ENCODE peak calls at places on chromosomes 13 and 19, in nine cellular contexts. R, Q, F, T, Z, D, W, C and O are unnamed samples.

GRCh38 chr19:55082023-55082851 is 6.6 kb downstream of the EPS8L1 start:
- DNase-seq in R (peak), Q (no peak), F (no peak), T (no peak), Z (peak), D (no peak), W (peak), C (no peak), O (no peak)

GRCh38 chr13:59538512-59538911 is 625.2 kb downstream of the DIAPH3 start:
- DNase-seq in R (no peak), Q (no peak), F (no peak), T (no peak), Z (no peak), D (no peak), W (no peak), C (no peak), O (no peak)

GRCh38 chr19:34224996-34225658 is 29.2 kb upstream of the GARRE1 start:
- DNase-seq in R (no peak), Q (no peak), F (no peak), T (no peak), Z (peak), D (no peak), W (no peak), C (no peak), O (no peak)

GRCh38 chr13:112270951-112271350 is 105.2 kb upstream of the SPACA7 start:
- DNase-seq in R (no peak), Q (no peak), F (no peak), T (no peak), Z (no peak), D (no peak), W (no peak), C (no peak), O (no peak)

GRCh38 chr13:107866007-107866665 is 349.2 kb downstream of the LIG4 start:
- DNase-seq in R (peak), Q (no peak), F (no peak), T (peak), Z (no peak), D (no peak), W (peak), C (no peak), O (peak)

GRCh38 chr13:33108620-33109019 is 92.4 kb downstream of the KL start:
- DNase-seq in R (no peak), Q (no peak), F (no peak), T (no peak), Z (peak), D (no peak), W (no peak), C (no peak), O (no peak)

GRCh38 chr19:46216612-46217011 is 12.9 kb upstream of the IGFL1 start:
- DNase-seq in R (no peak), Q (no peak), F (no peak), T (no peak), Z (no peak), D (no peak), W (no peak), C (no peak), O (no peak)

GRCh38 chr19:6402058-6402457 is 9.1 kb upstream of the GTF2F1 start:
- DNase-seq in R (no peak), Q (no peak), F (no peak), T (no peak), Z (no peak), D (no peak), W (no peak), C (no peak), O (no peak)

GRCh38 chr19:4571305-4571917 is 11.9 kb upstream of the SEMA6B start:
- DNase-seq in R (no peak), Q (no peak), F (no peak), T (no peak), Z (no peak), D (no peak), W (no peak), C (no peak), O (no peak)

GRCh38 chr19:38910488-38910887 is 1.5 kb downstream of the CCER2 start:
- DNase-seq in R (no peak), Q (no peak), F (no peak), T (no peak), Z (no peak), D (no peak), W (peak), C (no peak), O (no peak)

GRCh38 chr13:66689037-66689619 is 541.0 kb downstream of the PCDH9 start:
- DNase-seq in R (no peak), Q (no peak), F (no peak), T (peak), Z (peak), D (no peak), W (no peak), C (no peak), O (no peak)

GRCh38 chr19:42052241-42052863 is 17.7 kb downstream of the GRIK5 start:
- DNase-seq in R (no peak), Q (peak), F (no peak), T (peak), Z (no peak), D (no peak), W (no peak), C (no peak), O (no peak)

GRCh38 chr19:22602631-22603272 is 31.4 kb upstream of the ZNF492 start:
- DNase-seq in R (no peak), Q (no peak), F (no peak), T (no peak), Z (no peak), D (no peak), W (peak), C (peak), O (no peak)

GRCh38 chr13:77397636-77398035 is 70.7 kb upstream of the MYCBP2 start:
- DNase-seq in R (no peak), Q (no peak), F (no peak), T (no peak), Z (peak), D (no peak), W (no peak), C (no peak), O (no peak)

GRCh38 chr19:17937371-17937900 is 4.6 kb downstream of the CCDC124 start:
- DNase-seq in R (no peak), Q (no peak), F (no peak), T (no peak), Z (no peak), D (no peak), W (no peak), C (no peak), O (no peak)

GRCh38 chr19:19691683-19692082 is 23.0 kb downstream of the ZNF101 start:
- DNase-seq in R (no peak), Q (no peak), F (no peak), T (no peak), Z (no peak), D (no peak), W (no peak), C (no peak), O (no peak)

GRCh38 chr19:27890206-27890605 is 1322.7 kb downstream of the UQCRFS1 start:
- DNase-seq in R (no peak), Q (no peak), F (no peak), T (no peak), Z (no peak), D (no peak), W (no peak), C (no peak), O (no peak)

GRCh38 chr13:28267495-28267894 is 129.2 kb downstream of the PAN3 start:
- DNase-seq in R (peak), Q (no peak), F (no peak), T (no peak), Z (no peak), D (no peak), W (no peak), C (no peak), O (no peak)

GRCh38 chr19:49150106-49150943 is 4.9 kb downstream of the HRC start:
- DNase-seq in R (peak), Q (peak), F (no peak), T (peak), Z (peak), D (no peak), W (peak), C (peak), O (peak)

GRCh38 chr19:16883518-16883917 is 5.3 kb upstream of the F2RL3 start:
- DNase-seq in R (no peak), Q (no peak), F (no peak), T (no peak), Z (no peak), D (no peak), W (no peak), C (no peak), O (no peak)

GRCh38 chr13:97478247-97478646 is 44.3 kb downstream of the RAP2A start:
- DNase-seq in R (no peak), Q (no peak), F (no peak), T (no peak), Z (no peak), D (no peak), W (no peak), C (no peak), O (no peak)

GRCh38 chr19:50384685-50385535 is 763 bp downstream of the POLD1 start:
- DNase-seq in R (no peak), Q (no peak), F (no peak), T (no peak), Z (peak), D (no peak), W (no peak), C (no peak), O (no peak)

GRCh38 chr13:67568205-67568604 is 338.1 kb upstream of the PCDH9 start:
- DNase-seq in R (no peak), Q (no peak), F (no peak), T (no peak), Z (no peak), D (no peak), W (no peak), C (no peak), O (no peak)

GRCh38 chr13:76383671-76384461 is 502.3 kb downstream of the KCTD12 start:
- DNase-seq in R (no peak), Q (no peak), F (no peak), T (no peak), Z (peak), D (no peak), W (no peak), C (peak), O (no peak)

GRCh38 chr19:41323430-41324125 is 13.6 kb downstream of the CCDC97 start:
- DNase-seq in R (no peak), Q (no peak), F (no peak), T (no peak), Z (peak), D (no peak), W (peak), C (peak), O (no peak)

GRCh38 chr13:108346376-108346775 is 76.9 kb downstream of the TNFSF13B start:
- DNase-seq in R (no peak), Q (no peak), F (no peak), T (no peak), Z (no peak), D (no peak), W (no peak), C (no peak), O (no peak)

GRCh38 chr13:30222253-30222652 is 85.1 kb downstream of the KATNAL1 start:
- DNase-seq in R (no peak), Q (no peak), F (no peak), T (no peak), Z (peak), D (no peak), W (no peak), C (no peak), O (no peak)

GRCh38 chr13:32019612-32020233 is 11.9 kb upstream of the FRY start:
- DNase-seq in R (no peak), Q (no peak), F (no peak), T (peak), Z (peak), D (no peak), W (no peak), C (no peak), O (peak)

GRCh38 chr19:49019242-49019932 is 2.5 kb upstream of the LHB start:
- DNase-seq in R (peak), Q (no peak), F (peak), T (peak), Z (no peak), D (no peak), W (peak), C (peak), O (peak)